ENCODE peak calls at places on chromosomes 2 and 18, in nine cellular contexts. K is foreskin fibroblast; S is mesenteric fat pad; W is AG04449; G is Panc1; I is endothelial cell; V is astrocyte; T is GM20000; U is activated CD4-positive, CD25-positive, alpha-beta regulatory T cell. P is an unnamed sample.

GRCh38 chr2:192148620-192149321 is 46.0 kb downstream of the TMEFF2 start:
- DNase-seq in K (no peak), S (no peak), W (no peak), G (no peak), I (no peak), V (peak; percentile 90), T (no peak), U (no peak), P (no peak)

GRCh38 chr2:67526283-67526682 is 129.2 kb downstream of the ETAA1 start:
- DNase-seq in K (peak; percentile 52), S (no peak), W (peak; percentile 58), G (no peak), I (no peak), V (peak; percentile 42), T (no peak), U (no peak), P (no peak)

GRCh38 chr2:159973325-159973724 is 89.1 kb downstream of the PLA2R1 start:
- DNase-seq in K (no peak), S (no peak), W (no peak), G (no peak), I (no peak), V (no peak), T (no peak), U (no peak), P (no peak)

GRCh38 chr2:28663359-28663758 is 88.3 kb upstream of the PPP1CB start:
- DNase-seq in K (peak; percentile 66), S (no peak), W (no peak), G (no peak), I (no peak), V (no peak), T (no peak), U (no peak), P (no peak)

GRCh38 chr18:66393463-66393862 is 210.4 kb downstream of the CDH19 start:
- DNase-seq in K (no peak), S (no peak), W (no peak), G (no peak), I (no peak), V (no peak), T (no peak), U (no peak), P (no peak)

GRCh38 chr2:82120648-82121047 is 1816.1 kb upstream of the LRRTM1 start:
- DNase-seq in K (no peak), S (no peak), W (no peak), G (no peak), I (no peak), V (no peak), T (no peak), U (no peak), P (no peak)

GRCh38 chr2:149741646-149742045 is 154.1 kb upstream of the MMADHC start:
- DNase-seq in K (peak; percentile 93), S (no peak), W (peak; percentile 84), G (no peak), I (no peak), V (peak; percentile 93), T (no peak), U (no peak), P (no peak)

GRCh38 chr2:199602271-199602895 is 144.6 kb upstream of the SATB2 start:
- DNase-seq in K (no peak), S (no peak), W (no peak), G (no peak), I (no peak), V (no peak), T (peak; percentile 25), U (no peak), P (no peak)

GRCh38 chr2:7377861-7378569 is 460.8 kb downstream of the RNF144A start:
- DNase-seq in K (no peak), S (no peak), W (no peak), G (no peak), I (peak; percentile 29), V (no peak), T (no peak), U (no peak), P (no peak)

GRCh38 chr18:31497711-31498449 is at the start of gene DSG2:
- DNase-seq in K (no peak), S (peak; percentile 92), W (no peak), G (no peak), I (peak; percentile 57), V (peak; percentile 31), T (peak; percentile 89), U (no peak), P (peak; percentile 85)

GRCh38 chr18:77103991-77104521 is 28.5 kb downstream of the MBP start:
- DNase-seq in K (no peak), S (no peak), W (no peak), G (no peak), I (no peak), V (no peak), T (no peak), U (no peak), P (no peak)

GRCh38 chr2:165698621-165698946 is 95.5 kb downstream of the GALNT3 start:
- DNase-seq in K (peak; percentile 34), S (no peak), W (no peak), G (peak; percentile 2), I (peak; percentile 32), V (peak; percentile 37), T (peak; percentile 41), U (no peak), P (no peak)

GRCh38 chr18:32086866-32087265 is 4.8 kb upstream of the RNF138 start:
- DNase-seq in K (peak; percentile 29), S (no peak), W (no peak), G (no peak), I (no peak), V (peak; percentile 53), T (no peak), U (no peak), P (no peak)

GRCh38 chr2:127047716-127048617 is 59.0 kb downstream of the BIN1 start:
- DNase-seq in K (no peak), S (peak; percentile 49), W (no peak), G (no peak), I (no peak), V (no peak), T (no peak), U (no peak), P (no peak)

GRCh38 chr2:30282081-30282480 is 50.7 kb downstream of the LBH start:
- DNase-seq in K (no peak), S (peak; percentile 55), W (no peak), G (no peak), I (no peak), V (no peak), T (no peak), U (no peak), P (no peak)

P was measured in Right ventricle myocardium inferior.